ENCODE peak calls at places on chromosome 10, in five cellular contexts. Z is transverse colon, B is ovary, M is fibroblast of lung, P is prostate gland. S is an unnamed sample.

GRCh38 chr10:45052700-45053099 is 52.0 kb downstream of the ZNF22 start:
- DNase-seq in P (no peak), Z (no peak), B (no peak), M (no peak), S (no peak)

GRCh38 chr10:51657481-51657880 is 41.9 kb downstream of the CSTF2T start:
- DNase-seq in B (no peak), M (no peak), P (no peak), Z (no peak), S (no peak)

GRCh38 chr10:78520737-78521430 is 487.2 kb downstream of the RPS24 start:
- DNase-seq in B (no peak), M (peak; percentile 62), Z (no peak), P (no peak), S (no peak)

GRCh38 chr10:124093076-124093773 is at the start of gene CHST15:
- DNase-seq in B (peak; percentile 69), M (peak; percentile 77), Z (peak; percentile 46), P (peak; percentile 50), S (peak; percentile 46)

GRCh38 chr10:35643976-35644799 is 2.1 kb upstream of the FZD8 start:
- DNase-seq in B (peak; percentile 10), P (no peak), Z (peak; percentile 13), M (no peak), S (no peak)

GRCh38 chr10:122954731-122955050 is 664 bp upstream of the C10orf88 start:
- DNase-seq in B (no peak), P (no peak), Z (no peak), M (no peak), S (no peak)

GRCh38 chr10:90286941-90287340 is 570.9 kb downstream of the HTR7 start:
- DNase-seq in B (no peak), Z (no peak), M (no peak), P (no peak), S (no peak)

GRCh38 chr10:36425140-36425797 is 700.1 kb upstream of the ANKRD30A start:
- DNase-seq in Z (no peak), M (no peak), B (no peak), P (no peak), S (no peak)

GRCh38 chr10:63700209-63700934 is 179.2 kb downstream of the REEP3 start:
- DNase-seq in M (peak; percentile 99), B (no peak), Z (no peak), P (no peak), S (no peak)

GRCh38 chr10:72694476-72695369 is 2.8 kb downstream of the MCU start:
- DNase-seq in B (no peak), M (peak; percentile 48), Z (no peak), P (peak; percentile 19), S (peak; percentile 51)

GRCh38 chr10:110141747-110142625 is 65.4 kb upstream of the MXI1 start:
- DNase-seq in Z (peak; percentile 66), P (no peak), B (no peak), M (no peak), S (no peak)

GRCh38 chr10:85658518-85658917 is 708.1 kb downstream of the GRID1 start:
- DNase-seq in M (no peak), B (no peak), Z (no peak), P (no peak), S (no peak)

GRCh38 chr10:97234403-97234802 is 48.6 kb upstream of the SLIT1 start:
- DNase-seq in M (peak; percentile 33), B (no peak), Z (no peak), P (no peak), S (no peak)

GRCh38 chr10:31701546-31701945 is 227.1 kb downstream of the ARHGAP12 start:
- DNase-seq in P (no peak), Z (no peak), B (no peak), M (no peak), S (no peak)

GRCh38 chr10:121942749-121943148 is 14.9 kb upstream of the ATE1 start:
- DNase-seq in Z (no peak), P (no peak), B (no peak), M (peak; percentile 91), S (no peak)

GRCh38 chr10:78398385-78398784 is 364.7 kb downstream of the RPS24 start:
- DNase-seq in P (no peak), B (no peak), Z (no peak), M (no peak), S (no peak)

GRCh38 chr10:89129850-89130396 is 77.2 kb downstream of the CH25H start:
- DNase-seq in Z (no peak), P (no peak), B (no peak), M (peak; percentile 78), S (no peak)

GRCh38 chr10:44960098-44960480 is 487 bp downstream of the RASSF4 start:
- DNase-seq in P (no peak), Z (no peak), M (no peak), B (no peak), S (no peak)

GRCh38 chr10:118973744-118974143 is 55.8 kb upstream of the NANOS1 start:
- DNase-seq in Z (no peak), M (no peak), B (no peak), P (no peak), S (no peak)

GRCh38 chr10:110057461-110057860 is 49.7 kb downstream of the ADD3 start:
- DNase-seq in P (no peak), B (no peak), M (peak; percentile 8), Z (no peak), S (no peak)

GRCh38 chr10:103542764-103543616 is 49.5 kb downstream of the NEURL1 start:
- DNase-seq in P (peak; percentile 25), Z (peak; percentile 41), M (peak; percentile 33), B (peak; percentile 42), S (peak; percentile 78)

GRCh38 chr10:59757966-59758365 is 4.7 kb upstream of the MRLN start:
- DNase-seq in M (peak; percentile 98), P (no peak), B (no peak), Z (no peak), S (no peak)

GRCh38 chr10:129417882-129418281 is 49.2 kb upstream of the MGMT start:
- DNase-seq in Z (no peak), M (no peak), P (no peak), B (no peak), S (no peak)

GRCh38 chr10:87059401-87059800 is 35.2 kb downstream of the GLUD1 start:
- DNase-seq in B (no peak), Z (no peak), M (no peak), P (no peak), S (no peak)

GRCh38 chr10:76632158-76633051 is 1005.2 kb downstream of the KCNMA1 start:
- DNase-seq in M (peak; percentile 20), B (no peak), P (no peak), Z (peak; percentile 33), S (no peak)

GRCh38 chr10:103661198-103661950 is 167.9 kb downstream of the NEURL1 start:
- DNase-seq in B (peak; percentile 93), M (peak; percentile 88), Z (peak; percentile 77), P (peak; percentile 83), S (no peak)

GRCh38 chr10:28331821-28332220 is 29.0 kb upstream of the MPP7 start:
- DNase-seq in B (no peak), M (peak; percentile 98), Z (no peak), P (no peak), S (no peak)

GRCh38 chr10:77552252-77552651 is 85.4 kb downstream of the KCNMA1 start:
- DNase-seq in B (no peak), Z (no peak), P (no peak), M (no peak), S (no peak)

GRCh38 chr10:132354356-132355094 is 22.5 kb downstream of the LRRC27 start:
- DNase-seq in P (no peak), M (no peak), B (no peak), Z (no peak), S (peak; percentile 26)

GRCh38 chr10:111756541-111757061 is 427.0 kb downstream of the GPAM start:
- DNase-seq in Z (peak; percentile 15), M (peak; percentile 0), P (peak; percentile 10), B (no peak), S (peak; percentile 44)

GRCh38 chr10:6458814-6459213 is 121.3 kb downstream of the PRKCQ start:
- DNase-seq in P (no peak), Z (no peak), B (no peak), M (no peak), S (no peak)

GRCh38 chr10:24825551-24825950 is 101.9 kb upstream of the ARHGAP21 start:
- DNase-seq in Z (no peak), M (peak; percentile 58), P (no peak), B (no peak), S (no peak)

GRCh38 chr10:80126876-80127275 is 5.7 kb upstream of the PLAC9 start:
- DNase-seq in P (no peak), M (no peak), Z (no peak), B (no peak), S (no peak)

GRCh38 chr10:126906704-126907422 is 1.6 kb downstream of the DOCK1 start:
- DNase-seq in P (no peak), M (no peak), Z (no peak), B (no peak), S (no peak)
- H3K4me3 ChIP-seq in P (no peak overlapping the region), M (peak overlapping the region; percentile 84), Z (peak overlapping the region; percentile 91), B (no peak overlapping the region), S (peak overlapping the region; percentile 73)

DNA sequence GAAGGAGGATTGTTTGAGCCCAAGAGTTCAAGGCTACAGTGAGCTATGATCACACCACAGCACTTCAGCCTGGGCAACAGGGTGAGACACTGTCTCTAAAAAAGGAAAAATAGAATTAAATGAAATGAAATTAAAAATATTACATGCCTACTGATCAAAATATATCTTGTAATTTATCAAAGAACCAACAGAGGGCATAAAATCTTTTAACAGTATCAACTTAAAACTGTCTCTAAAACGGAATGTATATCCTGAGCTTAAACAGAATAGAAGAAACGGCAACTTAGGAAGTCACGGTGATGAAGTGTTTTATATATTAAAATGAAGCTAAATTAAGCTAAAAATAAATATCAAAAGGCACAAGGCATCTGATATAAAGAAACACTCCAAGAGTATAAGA is 78.8 kb downstream of the MTPAP start:
- DNase-seq in Z (no peak), B (no peak), P (no peak), M (no peak), S (no peak)
- TF ChIP-seq CTCF in Z (no peak), B (no peak), P (no peak), M (peak; percentile 18), S (no peak)

GRCh38 chr10:70455213-70455630 is 13.7 kb upstream of the NODAL start:
- DNase-seq in M (no peak), P (no peak), B (no peak), Z (no peak), S (no peak)
- H3K27ac ChIP-seq in M (no peak overlapping the region), P (no peak overlapping the region), B (no peak overlapping the region), Z (no peak overlapping the region), S (no peak overlapping the region)

GRCh38 chr10:120539076-120539475 is 82.0 kb downstream of the PLPP4 start:
- DNase-seq in B (no peak), M (no peak), P (no peak), Z (no peak), S (no peak)

GRCh38 chr10:120538091-120538490 is 81.1 kb downstream of the PLPP4 start:
- DNase-seq in B (no peak), M (no peak), Z (no peak), P (no peak), S (no peak)

GRCh38 chr10:120541971-120542370 is 84.9 kb downstream of the PLPP4 start:
- DNase-seq in M (peak; percentile 25), Z (no peak), B (no peak), P (no peak), S (no peak)

GRCh38 chr10:120543291-120543690 is 86.3 kb downstream of the PLPP4 start:
- DNase-seq in M (no peak), Z (no peak), P (no peak), B (no peak), S (no peak)

DNA sequence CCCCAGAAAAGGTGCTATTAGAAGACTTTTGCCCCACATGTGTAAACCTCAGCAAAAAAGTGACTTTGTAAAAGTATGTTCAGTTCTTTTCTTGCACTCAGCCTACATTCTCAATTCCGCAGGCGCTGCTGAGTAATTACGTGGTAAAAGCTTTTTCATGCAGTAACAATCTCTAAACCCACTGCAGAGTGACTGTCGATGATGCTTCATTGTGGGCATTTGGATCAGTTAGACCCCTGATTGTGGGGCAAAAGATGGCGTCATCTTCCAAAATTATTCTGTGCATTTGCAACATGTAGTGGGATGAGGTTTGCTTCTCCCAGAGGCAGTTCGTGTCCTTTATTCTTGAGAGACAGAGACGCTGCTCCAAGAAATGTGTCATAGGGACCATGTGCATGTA is 85.6 kb downstream of the PLPP4 start:
- DNase-seq in Z (no peak), M (peak; percentile 56), P (no peak), B (no peak), S (no peak)
- H3K4me3 ChIP-seq in Z (no peak overlapping the region), M (no peak overlapping the region), P (no peak overlapping the region), B (no peak overlapping the region), S (no peak overlapping the region)

S was measured in dorsolateral prefrontal cortex.